ENCODE peak calls at places on chromosomes 3 and 15, in nine cellular contexts. F is NCI-H2029; E is A549; R is NCI-H510A; K is psoas muscle; I is activated CD8-positive, alpha-beta memory T cell treated with anti-CD3 and anti-CD28 coated beads, Interleukin-2, amount 10 ng/mL, durations not matched to agents 7 days and 5 days; T is GDM1; V is fibroblast of mammary gland; M is fibroblast of lung. N is an unnamed sample.

GRCh38 chr3:143951351-143951971 is 20.2 kb upstream of the DIPK2A start:
- DNase-seq in K (no peak), M (peak; percentile 67), R (no peak), F (peak; percentile 1), T (peak; percentile 20), V (peak; percentile 61), E (no peak), I (peak; percentile 47), N (peak; percentile 28)

GRCh38 chr3:191383104-191383503 is 52.8 kb upstream of the UTS2B start:
- DNase-seq in V (peak; percentile 36), F (no peak), R (no peak), M (peak; percentile 76), K (no peak), E (no peak), T (no peak), I (no peak), N (no peak)

GRCh38 chr15:36066757-36067156 is 512.7 kb upstream of the CDIN1 start:
- DNase-seq in V (no peak), R (no peak), I (no peak), T (no peak), E (no peak), K (no peak), M (no peak), F (no peak), N (no peak)

GRCh38 chr3:9175421-9175820 is 74.0 kb downstream of the SRGAP3 start:
- DNase-seq in R (no peak), F (no peak), T (no peak), I (no peak), K (no peak), M (no peak), E (peak; percentile 47), V (no peak), N (peak; percentile 38)

GRCh38 chr3:9349321-9350117 is 13.3 kb upstream of the THUMPD3 start:
- DNase-seq in E (no peak), F (peak; percentile 80), M (peak; percentile 66), K (no peak), V (peak; percentile 90), I (no peak), T (no peak), R (no peak), N (peak; percentile 70)

GRCh38 chr3:62876064-62876463 is 848 bp upstream of the CADPS start:
- DNase-seq in T (no peak), M (peak; percentile 52), I (no peak), E (no peak), V (peak; percentile 57), R (peak; percentile 11), K (no peak), F (no peak), N (peak; percentile 4)

GRCh38 chr3:84724877-84725276 is 233.9 kb upstream of the CADM2 start:
- DNase-seq in T (no peak), R (no peak), F (no peak), V (peak; percentile 86), M (peak; percentile 66), K (no peak), I (no peak), E (peak; percentile 7), N (no peak)

GRCh38 chr3:124793054-124793740 is 62.9 kb downstream of the UMPS start:
- DNase-seq in V (peak; percentile 71), I (no peak), F (no peak), K (no peak), T (no peak), R (no peak), E (no peak), M (no peak), N (no peak)

GRCh38 chr3:157541506-157542236 is 38.5 kb upstream of the VEPH1 start:
- DNase-seq in F (no peak), R (no peak), M (no peak), I (no peak), T (no peak), K (no peak), E (no peak), V (no peak), N (no peak)

GRCh38 chr15:31974855-31975421 is 55.4 kb upstream of the CHRNA7 start:
- DNase-seq in I (no peak), E (peak; percentile 35), V (peak; percentile 11), F (no peak), T (peak; percentile 3), M (peak; percentile 23), R (no peak), K (no peak), N (peak; percentile 27)

GRCh38 chr3:190070623-190071347 is 49.9 kb downstream of the P3H2 start:
- DNase-seq in M (peak; percentile 47), R (no peak), K (no peak), F (no peak), I (no peak), T (no peak), E (no peak), V (no peak), N (no peak)

GRCh38 chr3:102979682-102980378 is 545.0 kb downstream of the ZPLD1 start:
- DNase-seq in F (no peak), R (no peak), T (no peak), M (peak; percentile 99), K (peak; percentile 78), I (no peak), V (peak; percentile 94), E (peak; percentile 11), N (peak; percentile 26)